ENCODE peak calls at places on chromosomes 16 and 17, in four cellular contexts. Q, R, C and I are unnamed samples.

GRCh38 chr16:53094013-53094630 is 39.3 kb downstream of the CHD9 start:
- DNase-seq in Q (no peak), R (no peak), C (no peak), I (no peak)

GRCh38 chr16:58026139-58026704 is 668 bp downstream of the MMP15 start:
- DNase-seq in Q (peak), R (peak), C (peak), I (peak)

GRCh38 chr16:75789237-75789636 is 62.9 kb upstream of the CPHXL start:
- DNase-seq in Q (no peak), R (no peak), C (peak), I (peak)

GRCh38 chr17:83152745-83153611 is 73.6 kb downstream of the METRNL start:
- DNase-seq in Q (no peak), R (no peak), C (no peak), I (no peak)

GRCh38 chr17:49548051-49548505 is 27.6 kb upstream of the NXPH3 start:
- DNase-seq in Q (no peak), R (no peak), C (no peak), I (no peak)

GRCh38 chr17:16352838-16353701 is at the start of gene CENPV:
- DNase-seq in Q (peak), R (peak), C (peak), I (peak)

GRCh38 chr16:20866161-20866772 is 33.9 kb downstream of the DCUN1D3 start:
- DNase-seq in Q (no peak), R (peak), C (no peak), I (peak)

GRCh38 chr16:48138543-48138942 is 17.2 kb downstream of the ABCC12 start:
- DNase-seq in Q (no peak), R (no peak), C (no peak), I (no peak)

GRCh38 chr17:3984719-3985444 is 20.6 kb upstream of the ATP2A3 start:
- DNase-seq in Q (no peak), R (no peak), C (no peak), I (no peak)

GRCh38 chr16:20383106-20384029 is 21.2 kb downstream of the PDILT start:
- DNase-seq in Q (peak), R (peak), C (peak), I (peak)

GRCh38 chr17:78131172-78132085 is 858 bp downstream of the TMC8 start:
- DNase-seq in Q (no peak), R (no peak), C (no peak), I (peak)

GRCh38 chr17:67223924-67224323 is 21.1 kb downstream of the HELZ start:
- DNase-seq in Q (no peak), R (no peak), C (peak), I (no peak)

GRCh38 chr16:57277586-57277985 is 6.9 kb downstream of the PLLP start:
- DNase-seq in Q (no peak), R (no peak), C (no peak), I (peak)

GRCh38 chr17:69711504-69711903 is 297.0 kb downstream of the MAP2K6 start:
- DNase-seq in Q (no peak), R (no peak), C (no peak), I (peak)

GRCh38 chr17:1484586-1485310 is 7.7 kb downstream of the MYO1C start:
- DNase-seq in Q (peak), R (peak), C (peak), I (peak)

GRCh38 chr17:49545007-49545660 is 30.5 kb upstream of the NXPH3 start:
- DNase-seq in Q (no peak), R (no peak), C (no peak), I (no peak)

GRCh38 chr17:5135726-5136579 is 20.1 kb downstream of the USP6 start:
- DNase-seq in Q (no peak), R (no peak), C (no peak), I (no peak)

GRCh38 chr17:48456584-48456983 is 26.6 kb upstream of the SKAP1 start:
- DNase-seq in Q (no peak), R (no peak), C (peak), I (no peak)

GRCh38 chr17:31074772-31075538 is 19.8 kb upstream of the NF1 start:
- DNase-seq in Q (no peak), R (no peak), C (no peak), I (peak)

GRCh38 chr17:29593546-29594440 is 861 bp downstream of the ANKRD13B start:
- DNase-seq in Q (peak), R (peak), C (peak), I (no peak)

GRCh38 chr17:29594441-29595090 is 1.6 kb downstream of the ANKRD13B start:
- DNase-seq in Q (peak), R (peak), C (no peak), I (no peak)

GRCh38 chr17:29591737-29592624 is 951 bp upstream of the ANKRD13B start:
- DNase-seq in Q (peak), R (peak), C (peak), I (peak)

GRCh38 chr17:29590979-29591736 is 1.7 kb upstream of the GIT1 start:
- DNase-seq in Q (peak), R (peak), C (no peak), I (no peak)

GRCh38 chr17:29592850-29593545 is at the start of gene ANKRD13B:
- DNase-seq in Q (peak), R (peak), C (peak), I (peak)
- TF ChIP-seq CTCF in Q (peak), R (no peak), C (no peak), I (no peak)

GRCh38 chr16:69057400-69058378 is 47.8 kb upstream of the HAS3 start:
- DNase-seq in Q (peak), R (peak), C (no peak), I (peak)
- H3K4me3 ChIP-seq in Q (no peak), R (no peak), C (no peak), I (no peak)

DNA sequence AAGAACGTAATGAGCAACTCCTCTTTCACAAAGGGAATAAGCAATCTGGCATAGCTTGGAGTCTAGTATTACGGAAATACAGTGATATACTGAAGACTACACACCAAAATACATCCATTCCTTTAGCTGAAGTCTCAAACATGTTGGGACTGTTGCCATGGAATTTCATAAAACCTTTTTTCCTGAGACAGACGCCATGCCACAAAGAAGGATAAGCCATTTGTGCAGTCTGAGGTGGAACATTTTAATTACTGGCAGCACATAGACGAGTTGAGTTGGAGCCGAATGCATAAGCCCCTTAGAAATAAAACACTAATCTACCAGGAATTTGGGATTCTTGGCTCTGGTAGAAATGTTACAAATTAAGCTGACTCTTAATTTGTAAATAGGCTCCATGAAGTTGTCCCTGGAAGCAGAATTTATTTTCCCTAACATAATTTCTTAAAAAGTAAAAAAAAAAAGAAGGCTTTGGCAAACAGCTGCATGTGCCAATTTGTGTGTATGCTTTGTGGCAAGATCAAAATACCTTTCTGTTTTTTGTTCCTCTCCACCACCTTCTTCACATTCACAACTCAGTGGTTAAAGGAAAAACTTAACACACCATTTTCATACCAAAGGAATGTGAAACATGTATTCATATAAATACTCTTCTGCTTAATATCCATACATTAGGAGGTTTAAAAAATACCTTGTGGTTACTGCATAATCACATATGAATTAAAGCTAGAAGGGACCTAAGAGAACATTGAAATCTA is 25.5 kb downstream of the GRB7 start:
- DNase-seq in Q (no peak), R (no peak), C (no peak), I (peak)
- TF ChIP-seq CTCF in Q (no peak), R (no peak), C (no peak), I (no peak)

DNA sequence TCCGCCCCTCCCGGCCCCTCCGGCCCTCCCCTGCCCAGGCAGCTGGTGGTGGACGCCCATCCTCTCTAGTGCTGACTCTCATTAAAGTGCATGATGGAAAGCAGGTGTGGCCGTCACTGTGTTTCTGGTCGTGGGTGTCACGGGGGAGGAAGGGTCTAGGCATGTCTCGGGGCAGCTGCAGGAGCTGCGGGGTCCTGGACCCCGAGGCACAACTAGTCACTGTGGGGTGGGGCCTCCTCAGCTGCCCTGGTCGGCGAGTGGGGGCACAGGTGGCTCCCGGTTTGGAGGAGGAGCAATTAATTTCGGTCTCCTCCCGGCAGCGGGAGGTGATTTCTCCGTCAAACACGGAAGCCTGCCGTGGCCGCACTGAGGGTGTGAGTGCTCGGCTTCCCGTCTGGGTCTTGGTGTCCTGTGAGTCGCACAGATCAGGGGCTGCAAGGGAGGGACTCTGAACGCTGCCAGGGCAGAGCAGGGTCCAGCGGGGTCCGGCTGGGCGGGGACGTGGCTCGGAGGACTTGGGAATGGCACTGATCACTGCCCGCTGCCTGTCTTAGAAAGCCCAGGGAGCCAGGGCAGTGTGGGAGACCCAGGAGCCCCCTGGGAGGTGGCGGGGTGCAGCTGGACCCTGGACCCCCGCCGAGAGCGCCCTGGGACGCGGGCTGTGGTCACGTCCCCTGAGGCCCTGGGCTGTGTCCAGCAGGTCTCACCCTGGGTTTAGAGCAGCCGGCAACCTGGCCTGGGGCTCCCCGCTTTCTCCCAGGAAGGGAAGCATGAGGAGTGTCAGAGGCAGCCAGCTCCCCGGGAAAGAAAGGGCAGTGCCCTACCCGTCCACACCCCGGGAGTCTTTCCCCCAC is 3.3 kb downstream of the TPSD1 start:
- DNase-seq in Q (no peak), R (no peak), C (no peak), I (peak)
- H3K4me3 ChIP-seq in Q (no peak), R (no peak), C (peak), I (no peak)

GRCh38 chr16:74437-75318 is 2.2 kb upstream of the RHBDF1 start:
- DNase-seq in Q (no peak), R (no peak), C (no peak), I (no peak)

GRCh38 chr16:71210-71539 is 1.3 kb downstream of the RHBDF1 start:
- DNase-seq in Q (no peak), R (no peak), C (no peak), I (no peak)

GRCh38 chr16:71540-72341 is 690 bp downstream of the RHBDF1 start:
- DNase-seq in Q (peak), R (peak), C (peak), I (peak)

GRCh38 chr16:74025-74424 is 1.6 kb upstream of the RHBDF1 start:
- DNase-seq in Q (no peak), R (no peak), C (no peak), I (no peak)

DNA sequence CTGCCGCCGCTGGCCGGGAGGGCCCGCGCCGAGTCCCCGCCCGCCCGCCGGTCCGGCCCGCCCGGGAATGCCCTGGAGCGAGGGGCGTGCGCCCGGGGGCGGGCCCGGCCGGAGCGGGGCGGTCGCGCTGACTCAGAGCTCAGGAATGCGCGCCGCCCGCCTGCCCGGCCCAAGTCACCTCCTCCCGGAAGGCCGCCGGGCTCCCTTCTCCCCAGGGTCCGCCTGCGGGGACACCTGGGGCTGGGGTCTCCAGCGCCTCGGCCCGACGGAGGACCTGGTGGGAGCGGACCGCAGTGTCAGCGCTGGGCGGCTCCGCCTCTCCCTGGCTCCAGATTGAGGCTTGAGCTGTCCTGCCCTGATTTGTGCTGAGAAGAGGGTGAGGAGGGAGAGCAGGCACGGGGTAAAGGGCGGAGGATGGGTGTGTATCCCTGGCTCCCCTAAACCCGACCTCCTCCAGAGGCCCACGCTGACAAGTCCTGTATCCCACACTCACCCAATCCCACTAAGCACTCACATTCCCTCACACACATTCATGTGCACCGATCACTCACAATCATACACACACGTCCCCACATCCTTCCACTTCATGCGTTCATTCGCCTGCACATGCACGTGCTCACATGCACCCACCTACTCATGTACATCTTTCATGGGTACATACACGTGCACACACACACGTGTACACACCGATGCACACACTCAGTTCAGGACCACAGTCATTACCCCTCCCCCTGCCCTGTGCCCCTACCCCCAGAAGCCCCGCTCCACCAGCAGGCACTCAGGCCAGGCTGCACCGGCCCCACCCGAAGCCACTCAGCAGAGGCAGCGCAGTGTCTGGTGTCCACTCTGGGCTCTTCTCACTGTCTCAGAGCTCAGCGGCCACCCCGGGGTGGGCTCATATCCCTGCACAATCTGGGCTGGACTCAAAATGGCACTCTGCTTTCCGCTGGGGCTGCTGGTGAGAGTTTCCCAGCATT is at the start of gene RHBDF1:
- DNase-seq in Q (peak), R (peak), C (peak), I (peak)
- TF ChIP-seq CTCF in Q (no peak), R (no peak), C (no peak), I (no peak)

DNA sequence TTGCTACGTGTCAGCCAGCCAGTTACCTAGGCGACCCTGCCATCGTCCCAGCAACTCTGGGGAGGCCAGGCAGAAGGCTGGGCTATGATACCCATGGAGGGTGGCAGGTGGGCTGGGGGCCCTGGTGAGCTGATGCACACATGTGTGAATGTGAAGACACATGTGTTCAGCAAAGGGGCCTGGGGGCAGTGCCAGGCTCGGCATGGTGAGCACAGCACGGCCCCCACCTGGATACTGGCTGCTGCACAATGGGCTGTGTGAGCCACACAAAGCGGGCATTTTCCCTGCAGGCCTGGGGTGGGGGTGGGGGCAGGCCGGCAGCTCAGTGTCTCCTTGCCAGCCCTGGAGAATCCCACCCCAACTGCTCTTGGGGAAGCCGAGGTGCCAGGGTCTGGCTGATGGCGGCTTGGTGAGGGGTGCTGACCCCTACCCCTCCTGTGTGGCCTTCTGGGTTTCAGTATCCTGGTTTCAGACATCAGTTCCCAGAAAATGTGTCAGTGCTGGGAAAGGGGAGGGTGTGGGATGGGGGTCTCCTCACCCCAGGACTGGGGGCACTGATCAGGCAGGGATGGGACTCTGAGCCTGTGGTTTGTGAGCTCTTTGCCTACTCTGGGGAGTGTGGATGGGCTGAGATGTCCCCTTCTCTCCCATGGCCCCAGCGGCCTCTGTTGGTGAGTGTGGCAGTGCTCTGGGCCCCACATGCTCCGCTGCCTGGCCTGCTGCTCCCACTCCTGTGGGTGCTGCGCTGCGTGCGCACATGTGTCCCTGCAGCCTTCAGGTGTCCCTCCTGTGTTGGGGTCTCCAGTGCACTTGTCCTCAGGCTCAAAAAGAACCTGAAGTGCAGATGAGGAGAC is 5.1 kb downstream of the LLGL1 start:
- DNase-seq in Q (no peak), R (no peak), C (no peak), I (no peak)
- H3K4me3 ChIP-seq in Q (no peak), R (no peak), C (no peak), I (no peak)

GRCh38 chr17:39151680-39152058 is 232 bp upstream of the PLXDC1 start:
- DNase-seq in Q (peak), R (no peak), C (no peak), I (no peak)

GRCh38 chr17:39150795-39151679 is at the start of gene PLXDC1:
- DNase-seq in Q (peak), R (no peak), C (no peak), I (no peak)

GRCh38 chr17:39147221-39148185 is 3.9 kb downstream of the PLXDC1 start:
- DNase-seq in Q (no peak), R (no peak), C (no peak), I (no peak)

GRCh38 chr17:39152134-39152884 is 872 bp upstream of the PLXDC1 start:
- DNase-seq in Q (peak), R (no peak), C (no peak), I (no peak)

DNA sequence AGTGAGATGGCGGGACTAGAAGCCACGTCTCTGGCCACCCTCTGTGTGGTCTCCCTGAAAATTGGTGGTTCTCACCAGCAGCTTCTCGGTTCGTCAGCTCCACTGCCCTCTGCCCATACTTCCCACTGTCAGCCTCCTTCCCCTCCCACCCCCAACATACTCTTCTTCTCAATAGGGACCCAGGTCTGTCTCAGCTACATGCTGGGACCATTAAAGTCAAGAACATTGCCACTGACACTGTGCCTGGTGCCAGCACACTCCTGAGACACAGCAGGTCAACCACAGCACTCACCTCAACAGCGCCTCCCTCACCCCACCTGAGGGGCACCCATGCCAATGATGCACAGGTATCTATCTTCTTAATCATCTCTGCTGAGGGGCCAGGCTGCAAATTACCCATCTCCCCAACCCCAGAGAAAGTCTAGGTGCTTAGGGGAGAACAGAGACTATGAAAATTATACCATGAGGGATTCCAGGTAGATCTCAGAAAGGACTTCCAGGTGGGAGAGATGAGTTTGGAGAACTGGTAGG is 1.3 kb downstream of the PLXDC1 start:
- DNase-seq in Q (no peak), R (no peak), C (no peak), I (no peak)
- TF ChIP-seq CTCF in Q (no peak), R (no peak), C (no peak), I (no peak)

GRCh38 chr16:49280861-49281331 is 742 bp downstream of the CBLN1 start:
- DNase-seq in Q (no peak), R (no peak), C (no peak), I (no peak)
- H3K4me3 ChIP-seq in Q (no peak), R (no peak), C (peak), I (no peak)

GRCh38 chr16:24577167-24577566 is 37.8 kb downstream of the RBBP6 start:
- DNase-seq in Q (no peak), R (no peak), C (no peak), I (peak)

GRCh38 chr16:24583494-24583893 is 44.1 kb downstream of the RBBP6 start:
- DNase-seq in Q (no peak), R (no peak), C (no peak), I (no peak)

DNA sequence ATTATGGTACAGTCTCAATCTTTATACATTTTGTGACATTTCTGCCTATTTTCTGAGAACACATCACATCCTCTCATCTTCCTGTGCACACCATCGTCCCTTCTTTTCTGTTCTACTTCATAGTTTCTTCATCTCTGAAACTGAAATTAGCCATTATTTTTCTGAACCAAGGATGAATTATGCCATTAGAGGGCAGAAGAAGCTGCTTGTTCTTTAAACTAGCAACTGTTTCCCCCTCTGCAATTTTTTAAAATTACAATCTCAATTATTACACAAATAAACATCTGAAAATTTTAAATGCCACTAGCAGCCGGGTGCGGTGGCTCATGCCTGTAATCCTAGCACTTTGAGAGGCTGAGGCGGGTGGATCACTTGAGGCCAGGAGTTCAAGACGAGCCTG is 41.3 kb downstream of the RBBP6 start:
- DNase-seq in Q (no peak), R (no peak), C (no peak), I (peak)
- TF ChIP-seq CTCF in Q (no peak), R (no peak), C (no peak), I (peak)